ENCODE peak calls at places on chromosomes 12 and 14, in eight cellular contexts. H is iPS-NIHi11; T is Kasumi-1; B is CD8-positive, alpha-beta memory T cell; S is NCI-H460; F is HFFc6; L is posterior vena cava; Z is islet precursor cell. D is an unnamed sample.

GRCh38 chr14:93316716-93317115 is 16.1 kb downstream of the BTBD7 start:
- DNase-seq in H (no peak), T (no peak), B (no peak), S (no peak), F (peak), L (no peak), Z (no peak), D (no peak)

GRCh38 chr12:57240926-57241555 is 9.9 kb downstream of the STAC3 start:
- DNase-seq in H (peak), T (peak), B (no peak), S (no peak), F (peak), L (no peak), Z (peak), D (peak)

GRCh38 chr14:101191882-101192660 is 288.5 kb upstream of the RTL1 start:
- DNase-seq in H (no peak), T (no peak), B (no peak), S (no peak), F (no peak), L (peak), Z (peak), D (no peak)

GRCh38 chr14:62847168-62847567 is 198.1 kb downstream of the KCNH5 start:
- DNase-seq in H (no peak), T (no peak), B (no peak), S (no peak), F (no peak), L (no peak), Z (no peak), D (no peak)

GRCh38 chr12:132558861-132559623 is 51.3 kb downstream of the LRCOL1 start:
- DNase-seq in H (no peak), T (peak), B (no peak), S (no peak), F (no peak), L (no peak), Z (no peak), D (no peak)

GRCh38 chr14:89445252-89445973 is 28.4 kb upstream of the FOXN3 start:
- DNase-seq in H (no peak), T (peak), B (no peak), S (no peak), F (no peak), L (no peak), Z (no peak), D (no peak)

GRCh38 chr12:967641-968040 is 18.1 kb upstream of the RAD52 start:
- DNase-seq in H (no peak), T (no peak), B (no peak), S (no peak), F (no peak), L (no peak), Z (no peak), D (no peak)

GRCh38 chr14:103550451-103551337 is 11.8 kb downstream of the BAG5 start:
- DNase-seq in H (no peak), T (no peak), B (no peak), S (no peak), F (no peak), L (peak), Z (no peak), D (no peak)

GRCh38 chr14:53621433-53621832 is 335.2 kb downstream of the BMP4 start:
- DNase-seq in H (no peak), T (no peak), B (no peak), S (no peak), F (no peak), L (no peak), Z (no peak), D (no peak)

GRCh38 chr12:45669762-45670161 is 59.7 kb upstream of the ARID2 start:
- DNase-seq in H (no peak), T (no peak), B (no peak), S (no peak), F (no peak), L (no peak), Z (no peak), D (no peak)

GRCh38 chr12:27969901-27970390 is 2.6 kb downstream of the PTHLH start:
- DNase-seq in H (peak), T (peak), B (no peak), S (peak), F (peak), L (peak), Z (peak), D (peak)

GRCh38 chr14:31219169-31219568 is 11.6 kb upstream of the HECTD1 start:
- DNase-seq in H (no peak), T (no peak), B (no peak), S (no peak), F (no peak), L (no peak), Z (no peak), D (peak)

GRCh38 chr12:7128681-7129593 is at the start of gene RBP5:
- DNase-seq in H (peak), T (no peak), B (no peak), S (no peak), F (no peak), L (no peak), Z (no peak), D (no peak)

GRCh38 chr14:100542619-100543205 is 44.5 kb downstream of the BEGAIN start:
- DNase-seq in H (no peak), T (no peak), B (no peak), S (no peak), F (no peak), L (peak), Z (no peak), D (no peak)

GRCh38 chr14:100049220-100049619 is 16.0 kb upstream of the EVL start:
- DNase-seq in H (no peak), T (no peak), B (no peak), S (no peak), F (no peak), L (no peak), Z (no peak), D (no peak)

GRCh38 chr14:104657563-104658324 is 31.7 kb upstream of the INF2 start:
- DNase-seq in H (no peak), T (peak), B (no peak), S (no peak), F (no peak), L (peak), Z (no peak), D (no peak)